ENCODE peak calls at places on chromosomes 16 and 17, in four cellular contexts. S, Z, G and W are unnamed samples.

GRCh38 chr17:79795795-79796569 is 895 bp downstream of the CBX8 start:
- DNase-seq in S (no peak), Z (no peak), G (no peak), W (no peak)

GRCh38 chr17:76171701-76172100 is 30.7 kb upstream of the FOXJ1 start:
- DNase-seq in S (no peak), Z (no peak), G (no peak), W (no peak)

GRCh38 chr17:80441133-80441578 is 26.2 kb downstream of the ENDOV start:
- DNase-seq in S (peak; percentile 87), Z (peak; percentile 90), G (peak; percentile 13), W (peak; percentile 11)

GRCh38 chr17:66837883-66838665 is 3.2 kb downstream of the CACNG5 start:
- DNase-seq in S (no peak), Z (no peak), G (no peak), W (no peak)

GRCh38 chr16:86508028-86508946 is 2.0 kb upstream of the FOXF1 start:
- DNase-seq in S (no peak), Z (no peak), G (no peak), W (peak; percentile 13)

GRCh38 chr17:64173646-64174045 is 43.7 kb upstream of the ERN1 start:
- DNase-seq in S (no peak), Z (no peak), G (no peak), W (no peak)

GRCh38 chr16:87790278-87791023 is 24.7 kb upstream of the KLHDC4 start:
- DNase-seq in S (no peak), Z (no peak), G (no peak), W (peak; percentile 31)

GRCh38 chr17:79280822-79281572 is 206.4 kb downstream of the ENGASE start:
- DNase-seq in S (no peak), Z (no peak), G (no peak), W (no peak)

DNA sequence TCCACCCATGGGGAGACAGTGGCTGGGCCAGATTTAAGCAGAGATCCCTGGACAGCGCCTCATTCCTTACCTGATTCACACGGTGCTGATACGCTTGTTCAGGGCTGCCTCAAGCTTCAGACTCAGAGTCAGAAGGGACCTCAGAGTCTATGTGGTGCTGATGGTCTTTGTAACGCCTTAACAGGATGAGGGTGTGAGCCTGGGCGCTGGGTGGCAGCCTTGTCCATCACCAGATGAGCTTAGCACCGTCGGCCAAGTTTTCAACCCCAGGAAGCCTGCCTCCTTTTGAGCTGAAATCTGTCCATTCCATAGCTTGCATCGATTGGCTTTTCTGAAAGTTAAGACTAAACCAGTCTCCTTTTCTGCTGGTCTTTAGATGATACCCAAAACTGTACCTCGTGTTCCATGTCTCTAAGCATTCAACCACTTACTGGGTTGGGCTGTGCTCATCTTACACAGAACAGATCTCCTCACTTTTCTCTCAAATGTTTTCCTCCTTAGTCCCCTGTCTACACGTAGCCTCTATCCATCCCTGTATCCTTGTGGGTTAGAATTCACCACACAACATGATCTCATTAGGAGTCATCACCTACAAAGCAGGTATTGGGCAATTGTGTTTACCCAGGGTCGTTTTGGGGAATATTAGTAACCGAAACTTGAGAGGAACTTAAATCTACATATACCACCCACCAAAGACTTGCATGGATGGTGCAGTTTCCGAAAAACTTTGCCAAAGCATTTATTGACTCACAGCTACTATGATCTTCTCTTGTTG is 573.4 kb downstream of the CDH13 start:
- DNase-seq in S (no peak), Z (peak; percentile 28), G (peak; percentile 20), W (peak; percentile 31)
- TF ChIP-seq CTCF in S (peak; percentile 18), Z (peak; percentile 14), G (no peak), W (peak; percentile 52)

GRCh38 chr17:81527591-81528383 is at the start of gene FSCN2:
- DNase-seq in S (no peak), Z (no peak), G (no peak), W (no peak)
- TF ChIP-seq CTCF in S (no peak), Z (peak; percentile 30), G (no peak), W (peak; percentile 21)

GRCh38 chr16:11797166-11797956 is at the start of gene ZC3H7A:
- DNase-seq in S (peak; percentile 97), Z (peak; percentile 99), G (peak; percentile 95), W (peak; percentile 97)
- TF ChIP-seq CTCF in S (peak; percentile 45), Z (peak; percentile 35), G (peak; percentile 27), W (no peak)

DNA sequence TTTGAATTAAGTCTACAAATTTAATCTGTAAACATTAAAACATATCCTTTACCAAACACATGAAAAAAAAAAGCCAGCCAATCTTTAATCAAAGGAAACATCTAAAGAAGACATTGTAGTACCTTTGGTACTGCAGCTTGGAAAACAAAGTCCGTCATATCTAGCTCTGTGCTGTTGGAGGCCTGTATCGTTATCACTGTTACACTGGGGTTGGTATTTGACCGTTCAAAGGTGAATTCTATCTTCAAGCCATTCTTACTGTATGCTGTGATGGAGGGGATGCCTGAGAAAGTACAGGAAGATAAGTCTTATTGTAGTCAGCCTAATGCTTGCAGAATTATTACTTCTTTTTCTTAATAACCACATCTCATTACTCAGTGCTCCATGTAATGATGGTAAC is 14.3 kb upstream of the PHLPP2 start:
- DNase-seq in S (no peak), Z (no peak), G (no peak), W (no peak)
- TF ChIP-seq CTCF in S (no peak), Z (no peak), G (no peak), W (no peak)

GRCh38 chr17:8474826-8475225 is 39.1 kb downstream of the NDEL1 start:
- DNase-seq in S (no peak), Z (no peak), G (no peak), W (no peak)
- TF ChIP-seq CTCF in S (no peak), Z (no peak), G (no peak), W (no peak)

GRCh38 chr17:2391597-2392251 is 9.1 kb downstream of the MNT start:
- DNase-seq in S (no peak), Z (no peak), G (no peak), W (no peak)
- TF ChIP-seq CTCF in S (no peak), Z (no peak), G (no peak), W (no peak)